ENCODE peak calls at places on chromosomes 1 and 21, in nine cellular contexts. One of them, this sample, is unnamed.

GRCh38 chr21:41387824-41388223 is 26.0 kb downstream of the MX2 start:
- DNase-seq in fibroblast of mammary gland: no peak
- DNase-seq in hepatocyte: no peak
- DNase-seq in AG10803: no peak
- DNase-seq in A549: no peak
- DNase-seq in cardiac muscle cell: no peak
- DNase-seq in testis: no peak
- DNase-seq in fibroblast of pulmonary artery: no peak
- DNase-seq in osteocyte: no peak
- DNase-seq in this sample: peak; percentile 31

GRCh38 chr1:28926629-28927441 is 12.5 kb downstream of the EPB41 start:
- DNase-seq in AG10803: no peak
- DNase-seq in fibroblast of pulmonary artery: peak; percentile 52
- DNase-seq in hepatocyte: no peak
- DNase-seq in fibroblast of mammary gland: no peak
- DNase-seq in cardiac muscle cell: peak; percentile 27
- DNase-seq in A549: no peak
- DNase-seq in osteocyte: no peak
- DNase-seq in testis: no peak
- DNase-seq in this sample: no peak

GRCh38 chr1:113732802-113733201 is 26.5 kb downstream of the PHTF1 start:
- DNase-seq in cardiac muscle cell: no peak
- DNase-seq in A549: no peak
- DNase-seq in AG10803: no peak
- DNase-seq in testis: no peak
- DNase-seq in hepatocyte: no peak
- DNase-seq in fibroblast of mammary gland: no peak
- DNase-seq in fibroblast of pulmonary artery: no peak
- DNase-seq in osteocyte: no peak
- DNase-seq in this sample: no peak

GRCh38 chr1:71228727-71229371 is 148.0 kb upstream of the ZRANB2 start:
- DNase-seq in fibroblast of mammary gland: no peak
- DNase-seq in osteocyte: no peak
- DNase-seq in cardiac muscle cell: no peak
- DNase-seq in hepatocyte: peak; percentile 22
- DNase-seq in AG10803: no peak
- DNase-seq in A549: no peak
- DNase-seq in testis: no peak
- DNase-seq in fibroblast of pulmonary artery: no peak
- DNase-seq in this sample: no peak

GRCh38 chr21:39020751-39021474 is 162.3 kb downstream of the PSMG1 start:
- DNase-seq in osteocyte: no peak
- DNase-seq in A549: peak; percentile 36
- DNase-seq in testis: peak; percentile 40
- DNase-seq in hepatocyte: no peak
- DNase-seq in fibroblast of pulmonary artery: peak; percentile 85
- DNase-seq in AG10803: peak; percentile 67
- DNase-seq in cardiac muscle cell: peak; percentile 86
- DNase-seq in fibroblast of mammary gland: peak; percentile 63
- DNase-seq in this sample: no peak

GRCh38 chr1:11681071-11681771 is at the start of gene MAD2L2:
- DNase-seq in testis: peak; percentile 92
- DNase-seq in AG10803: peak; percentile 71
- DNase-seq in osteocyte: peak; percentile 95
- DNase-seq in cardiac muscle cell: peak; percentile 82
- DNase-seq in hepatocyte: peak; percentile 92
- DNase-seq in A549: peak; percentile 73
- DNase-seq in fibroblast of pulmonary artery: peak; percentile 74
- DNase-seq in fibroblast of mammary gland: peak; percentile 79
- DNase-seq in this sample: peak; percentile 92

GRCh38 chr1:147892731-147893214 is 9.8 kb upstream of the GJA8 start:
- DNase-seq in AG10803: peak; percentile 68
- DNase-seq in fibroblast of pulmonary artery: peak; percentile 79
- DNase-seq in A549: peak; percentile 57
- DNase-seq in hepatocyte: peak; percentile 68
- DNase-seq in testis: peak; percentile 49
- DNase-seq in fibroblast of mammary gland: peak; percentile 63
- DNase-seq in cardiac muscle cell: peak; percentile 76
- DNase-seq in osteocyte: no peak
- DNase-seq in this sample: no peak

GRCh38 chr21:41188476-41189146 is 20.7 kb downstream of the BACE2 start:
- DNase-seq in fibroblast of pulmonary artery: no peak
- DNase-seq in hepatocyte: no peak
- DNase-seq in testis: no peak
- DNase-seq in AG10803: peak; percentile 8
- DNase-seq in osteocyte: no peak
- DNase-seq in fibroblast of mammary gland: peak; percentile 28
- DNase-seq in A549: no peak
- DNase-seq in cardiac muscle cell: peak; percentile 53
- DNase-seq in this sample: no peak

GRCh38 chr1:89786628-89787214 is 34.1 kb upstream of the LRRC8D start:
- DNase-seq in osteocyte: no peak
- DNase-seq in AG10803: no peak
- DNase-seq in fibroblast of pulmonary artery: no peak
- DNase-seq in testis: no peak
- DNase-seq in fibroblast of mammary gland: no peak
- DNase-seq in cardiac muscle cell: no peak
- DNase-seq in hepatocyte: no peak
- DNase-seq in A549: no peak
- DNase-seq in this sample: no peak

GRCh38 chr1:230901711-230902110 is 33.4 kb upstream of the C1orf198 start:
- DNase-seq in AG10803: no peak
- DNase-seq in A549: no peak
- DNase-seq in cardiac muscle cell: no peak
- DNase-seq in testis: no peak
- DNase-seq in hepatocyte: no peak
- DNase-seq in fibroblast of mammary gland: no peak
- DNase-seq in fibroblast of pulmonary artery: no peak
- DNase-seq in osteocyte: no peak
- DNase-seq in this sample: no peak

GRCh38 chr1:16205333-16205671 is 7.2 kb downstream of the ARHGEF19 start:
- DNase-seq in cardiac muscle cell: no peak
- DNase-seq in osteocyte: no peak
- DNase-seq in testis: no peak
- DNase-seq in AG10803: no peak
- DNase-seq in A549: no peak
- DNase-seq in fibroblast of mammary gland: no peak
- DNase-seq in fibroblast of pulmonary artery: no peak
- DNase-seq in hepatocyte: no peak
- DNase-seq in this sample: no peak

GRCh38 chr1:951364-951763 is 7.7 kb downstream of the NOC2L start:
- DNase-seq in osteocyte: no peak
- DNase-seq in A549: peak; percentile 46
- DNase-seq in AG10803: peak; percentile 19
- DNase-seq in cardiac muscle cell: peak; percentile 45
- DNase-seq in fibroblast of pulmonary artery: peak; percentile 35
- DNase-seq in hepatocyte: no peak
- DNase-seq in fibroblast of mammary gland: peak; percentile 33
- DNase-seq in testis: no peak
- DNase-seq in this sample: no peak
- TF ChIP-seq CTCF in osteocyte: peak; percentile 51
- TF ChIP-seq CTCF in A549: peak; percentile 18
- TF ChIP-seq CTCF in AG10803: peak; percentile 38
- TF ChIP-seq CTCF in cardiac muscle cell: peak; percentile 51
- TF ChIP-seq CTCF in fibroblast of pulmonary artery: peak; percentile 49
- TF ChIP-seq CTCF in hepatocyte: peak; percentile 41
- TF ChIP-seq CTCF in fibroblast of mammary gland: peak; percentile 38
- TF ChIP-seq CTCF in testis: no peak
- TF ChIP-seq CTCF in this sample: no peak

DNA sequence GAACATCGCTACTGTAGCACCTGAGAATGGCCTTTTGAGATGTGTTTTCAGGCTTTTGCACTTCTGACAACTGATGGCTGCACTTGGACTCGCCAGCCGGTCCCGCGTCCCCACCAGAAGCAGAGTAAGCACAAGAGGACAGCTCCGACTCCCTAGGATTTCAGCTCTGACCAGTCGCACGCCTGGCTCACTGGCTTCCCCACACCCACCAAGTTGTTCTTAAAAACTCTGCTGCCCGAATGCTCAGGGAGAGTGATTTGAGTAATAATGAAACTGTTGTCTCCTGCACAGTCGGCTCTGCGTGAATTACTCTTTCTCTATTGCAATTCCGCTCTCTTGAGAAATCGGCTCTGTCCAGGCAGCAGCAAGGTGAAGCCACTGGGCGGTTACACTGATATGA is 40.2 kb upstream of the NLRP3 start:
- DNase-seq in testis: no peak
- DNase-seq in A549: no peak
- DNase-seq in fibroblast of pulmonary artery: no peak
- DNase-seq in fibroblast of mammary gland: no peak
- DNase-seq in AG10803: no peak
- DNase-seq in osteocyte: no peak
- DNase-seq in cardiac muscle cell: no peak
- DNase-seq in hepatocyte: no peak
- DNase-seq in this sample: no peak
- TF ChIP-seq CTCF in testis: no peak
- TF ChIP-seq CTCF in A549: no peak
- TF ChIP-seq CTCF in fibroblast of pulmonary artery: no peak
- TF ChIP-seq CTCF in fibroblast of mammary gland: no peak
- TF ChIP-seq CTCF in AG10803: no peak
- TF ChIP-seq CTCF in osteocyte: no peak
- TF ChIP-seq CTCF in cardiac muscle cell: no peak
- TF ChIP-seq CTCF in hepatocyte: no peak
- TF ChIP-seq CTCF in this sample: no peak

GRCh38 chr1:40382110-40382464 is 8.6 kb downstream of the SMAP2 start:
- DNase-seq in testis: no peak
- DNase-seq in fibroblast of pulmonary artery: no peak
- DNase-seq in hepatocyte: no peak
- DNase-seq in AG10803: no peak
- DNase-seq in cardiac muscle cell: no peak
- DNase-seq in A549: no peak
- DNase-seq in osteocyte: no peak
- DNase-seq in fibroblast of mammary gland: peak; percentile 23
- DNase-seq in this sample: no peak

GRCh38 chr1:40383488-40384412 is 10.2 kb downstream of the SMAP2 start:
- DNase-seq in hepatocyte: no peak
- DNase-seq in cardiac muscle cell: peak; percentile 57
- DNase-seq in fibroblast of pulmonary artery: peak; percentile 73
- DNase-seq in A549: no peak
- DNase-seq in osteocyte: no peak
- DNase-seq in testis: no peak
- DNase-seq in fibroblast of mammary gland: peak; percentile 90
- DNase-seq in AG10803: no peak
- DNase-seq in this sample: no peak

GRCh38 chr1:40381268-40382109 is 8.0 kb downstream of the SMAP2 start:
- DNase-seq in fibroblast of mammary gland: no peak
- DNase-seq in osteocyte: no peak
- DNase-seq in hepatocyte: no peak
- DNase-seq in cardiac muscle cell: no peak
- DNase-seq in fibroblast of pulmonary artery: no peak
- DNase-seq in testis: no peak
- DNase-seq in AG10803: no peak
- DNase-seq in A549: no peak
- DNase-seq in this sample: no peak

GRCh38 chr1:40383095-40383487 is 9.6 kb downstream of the SMAP2 start:
- DNase-seq in testis: peak; percentile 38
- DNase-seq in fibroblast of mammary gland: no peak
- DNase-seq in hepatocyte: no peak
- DNase-seq in fibroblast of pulmonary artery: no peak
- DNase-seq in A549: no peak
- DNase-seq in cardiac muscle cell: peak; percentile 65
- DNase-seq in osteocyte: no peak
- DNase-seq in AG10803: no peak
- DNase-seq in this sample: no peak

GRCh38 chr1:40382601-40383000 is 9.1 kb downstream of the SMAP2 start:
- DNase-seq in osteocyte: no peak
- DNase-seq in A549: no peak
- DNase-seq in fibroblast of pulmonary artery: no peak
- DNase-seq in AG10803: no peak
- DNase-seq in testis: no peak
- DNase-seq in cardiac muscle cell: no peak
- DNase-seq in hepatocyte: no peak
- DNase-seq in fibroblast of mammary gland: no peak
- DNase-seq in this sample: no peak
- TF ChIP-seq CTCF in osteocyte: no peak
- TF ChIP-seq CTCF in A549: no peak
- TF ChIP-seq CTCF in fibroblast of pulmonary artery: no peak
- TF ChIP-seq CTCF in AG10803: no peak
- TF ChIP-seq CTCF in testis: no peak
- TF ChIP-seq CTCF in cardiac muscle cell: no peak
- TF ChIP-seq CTCF in hepatocyte: no peak
- TF ChIP-seq CTCF in fibroblast of mammary gland: no peak
- TF ChIP-seq CTCF in this sample: no peak

GRCh38 chr21:45102391-45102932 is 28.1 kb downstream of the ADARB1 start:
- DNase-seq in fibroblast of pulmonary artery: peak; percentile 76
- DNase-seq in testis: no peak
- DNase-seq in hepatocyte: no peak
- DNase-seq in A549: peak; percentile 59
- DNase-seq in AG10803: peak; percentile 83
- DNase-seq in cardiac muscle cell: peak; percentile 65
- DNase-seq in fibroblast of mammary gland: peak; percentile 32
- DNase-seq in osteocyte: no peak
- DNase-seq in this sample: no peak

GRCh38 chr21:45105906-45106485 is 31.6 kb downstream of the ADARB1 start:
- DNase-seq in osteocyte: no peak
- DNase-seq in AG10803: no peak
- DNase-seq in fibroblast of pulmonary artery: no peak
- DNase-seq in cardiac muscle cell: no peak
- DNase-seq in hepatocyte: no peak
- DNase-seq in fibroblast of mammary gland: no peak
- DNase-seq in testis: no peak
- DNase-seq in A549: no peak
- DNase-seq in this sample: no peak

GRCh38 chr21:45103966-45104520 is 29.7 kb downstream of the ADARB1 start:
- DNase-seq in fibroblast of mammary gland: no peak
- DNase-seq in A549: no peak
- DNase-seq in testis: no peak
- DNase-seq in osteocyte: no peak
- DNase-seq in cardiac muscle cell: no peak
- DNase-seq in hepatocyte: no peak
- DNase-seq in fibroblast of pulmonary artery: no peak
- DNase-seq in AG10803: no peak
- DNase-seq in this sample: no peak

GRCh38 chr21:45108034-45108790 is 33.8 kb downstream of the ADARB1 start:
- DNase-seq in osteocyte: no peak
- DNase-seq in fibroblast of mammary gland: no peak
- DNase-seq in cardiac muscle cell: no peak
- DNase-seq in AG10803: no peak
- DNase-seq in hepatocyte: no peak
- DNase-seq in fibroblast of pulmonary artery: no peak
- DNase-seq in A549: no peak
- DNase-seq in testis: no peak
- DNase-seq in this sample: no peak

DNA sequence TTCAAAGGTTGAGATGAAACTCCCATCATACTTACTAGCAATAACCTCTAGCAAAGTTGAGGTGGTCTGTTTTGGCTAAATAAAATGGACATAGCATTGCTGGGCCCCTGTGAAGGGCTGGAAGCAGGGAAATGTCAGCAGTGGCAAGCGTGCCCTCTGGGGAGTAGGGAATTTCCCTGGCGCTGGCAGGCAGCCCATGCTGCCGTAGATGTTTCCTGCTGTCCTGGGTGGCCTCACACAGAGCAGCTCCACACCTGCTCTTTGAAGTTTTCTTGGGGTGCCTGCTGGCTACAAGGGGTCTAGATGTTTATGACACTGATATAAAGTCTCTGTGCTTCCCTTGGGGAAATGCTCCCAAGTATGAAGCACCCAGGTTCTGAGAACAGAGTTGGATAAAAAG is 30.2 kb downstream of the ADARB1 start:
- DNase-seq in testis: peak; percentile 54
- DNase-seq in A549: no peak
- DNase-seq in AG10803: no peak
- DNase-seq in fibroblast of pulmonary artery: peak; percentile 29
- DNase-seq in osteocyte: no peak
- DNase-seq in cardiac muscle cell: peak; percentile 32
- DNase-seq in fibroblast of mammary gland: no peak
- DNase-seq in hepatocyte: no peak
- DNase-seq in this sample: no peak
- TF ChIP-seq CTCF in testis: no peak
- TF ChIP-seq CTCF in A549: no peak
- TF ChIP-seq CTCF in AG10803: no peak
- TF ChIP-seq CTCF in fibroblast of pulmonary artery: no peak
- TF ChIP-seq CTCF in osteocyte: no peak
- TF ChIP-seq CTCF in cardiac muscle cell: no peak
- TF ChIP-seq CTCF in fibroblast of mammary gland: no peak
- TF ChIP-seq CTCF in hepatocyte: no peak
- TF ChIP-seq CTCF in this sample: no peak